ENCODE peak calls at places on chromosomes 3 and 15, in nine cellular contexts. One of them, this sample, is unnamed.

GRCh38 chr15:63523306-63523990 is 19.1 kb downstream of the USP3 start:
- DNase-seq in caudate nucleus: no peak
- DNase-seq in H9: no peak
- DNase-seq in stimulated activated CD8-positive, alpha-beta memory T cell treated with anti-CD3 and anti-CD28 coated beads, Interleukin-4, amount 100 ng/mL, for 1 hour: no peak
- DNase-seq in LoVo: no peak
- DNase-seq in T follicular helper cell: no peak
- DNase-seq in activated naive CD4-positive, alpha-beta T cell treated with anti-CD3 and anti-CD28 coated beads for 36 hours: no peak
- DNase-seq in endothelial cell: no peak
- DNase-seq in NCI-H748 treated with DMSO at 0.1 percent for 48 hours: no peak
- DNase-seq in this sample: peak

GRCh38 chr3:134352031-134352671 is 22.1 kb downstream of the AMOTL2 start:
- DNase-seq in activated naive CD4-positive, alpha-beta T cell treated with anti-CD3 and anti-CD28 coated beads for 36 hours: no peak
- DNase-seq in stimulated activated CD8-positive, alpha-beta memory T cell treated with anti-CD3 and anti-CD28 coated beads, Interleukin-4, amount 100 ng/mL, for 1 hour: no peak
- DNase-seq in LoVo: peak
- DNase-seq in caudate nucleus: no peak
- DNase-seq in H9: no peak
- DNase-seq in endothelial cell: no peak
- DNase-seq in T follicular helper cell: no peak
- DNase-seq in NCI-H748 treated with DMSO at 0.1 percent for 48 hours: no peak
- DNase-seq in this sample: peak

GRCh38 chr3:23390989-23391388 is 187.9 kb downstream of the UBE2E2 start:
- DNase-seq in NCI-H748 treated with DMSO at 0.1 percent for 48 hours: no peak
- DNase-seq in endothelial cell: no peak
- DNase-seq in caudate nucleus: no peak
- DNase-seq in stimulated activated CD8-positive, alpha-beta memory T cell treated with anti-CD3 and anti-CD28 coated beads, Interleukin-4, amount 100 ng/mL, for 1 hour: no peak
- DNase-seq in H9: no peak
- DNase-seq in LoVo: no peak
- DNase-seq in activated naive CD4-positive, alpha-beta T cell treated with anti-CD3 and anti-CD28 coated beads for 36 hours: no peak
- DNase-seq in T follicular helper cell: no peak
- DNase-seq in this sample: no peak

GRCh38 chr3:54533856-54534255 is 394.0 kb downstream of the LRTM1 start:
- DNase-seq in activated naive CD4-positive, alpha-beta T cell treated with anti-CD3 and anti-CD28 coated beads for 36 hours: no peak
- DNase-seq in LoVo: no peak
- DNase-seq in T follicular helper cell: no peak
- DNase-seq in endothelial cell: no peak
- DNase-seq in caudate nucleus: no peak
- DNase-seq in NCI-H748 treated with DMSO at 0.1 percent for 48 hours: no peak
- DNase-seq in stimulated activated CD8-positive, alpha-beta memory T cell treated with anti-CD3 and anti-CD28 coated beads, Interleukin-4, amount 100 ng/mL, for 1 hour: no peak
- DNase-seq in H9: peak
- DNase-seq in this sample: no peak

GRCh38 chr3:12046406-12046805 is 42.2 kb downstream of the SYN2 start:
- DNase-seq in activated naive CD4-positive, alpha-beta T cell treated with anti-CD3 and anti-CD28 coated beads for 36 hours: no peak
- DNase-seq in LoVo: no peak
- DNase-seq in endothelial cell: no peak
- DNase-seq in NCI-H748 treated with DMSO at 0.1 percent for 48 hours: no peak
- DNase-seq in H9: no peak
- DNase-seq in caudate nucleus: no peak
- DNase-seq in stimulated activated CD8-positive, alpha-beta memory T cell treated with anti-CD3 and anti-CD28 coated beads, Interleukin-4, amount 100 ng/mL, for 1 hour: no peak
- DNase-seq in T follicular helper cell: no peak
- DNase-seq in this sample: peak

GRCh38 chr15:46956456-46956855 is 760.8 kb upstream of the SEMA6D start:
- DNase-seq in H9: no peak
- DNase-seq in activated naive CD4-positive, alpha-beta T cell treated with anti-CD3 and anti-CD28 coated beads for 36 hours: no peak
- DNase-seq in caudate nucleus: no peak
- DNase-seq in T follicular helper cell: no peak
- DNase-seq in stimulated activated CD8-positive, alpha-beta memory T cell treated with anti-CD3 and anti-CD28 coated beads, Interleukin-4, amount 100 ng/mL, for 1 hour: no peak
- DNase-seq in endothelial cell: no peak
- DNase-seq in NCI-H748 treated with DMSO at 0.1 percent for 48 hours: no peak
- DNase-seq in LoVo: no peak
- DNase-seq in this sample: no peak

GRCh38 chr15:80618666-80619481 is 76.2 kb upstream of the ABHD17C start:
- DNase-seq in stimulated activated CD8-positive, alpha-beta memory T cell treated with anti-CD3 and anti-CD28 coated beads, Interleukin-4, amount 100 ng/mL, for 1 hour: no peak
- DNase-seq in T follicular helper cell: no peak
- DNase-seq in LoVo: no peak
- DNase-seq in NCI-H748 treated with DMSO at 0.1 percent for 48 hours: no peak
- DNase-seq in endothelial cell: no peak
- DNase-seq in caudate nucleus: no peak
- DNase-seq in H9: no peak
- DNase-seq in activated naive CD4-positive, alpha-beta T cell treated with anti-CD3 and anti-CD28 coated beads for 36 hours: no peak
- DNase-seq in this sample: no peak

GRCh38 chr15:67501177-67501835 is 19.6 kb upstream of the C15orf61 start:
- DNase-seq in caudate nucleus: no peak
- DNase-seq in H9: no peak
- DNase-seq in LoVo: no peak
- DNase-seq in NCI-H748 treated with DMSO at 0.1 percent for 48 hours: peak
- DNase-seq in endothelial cell: no peak
- DNase-seq in T follicular helper cell: no peak
- DNase-seq in stimulated activated CD8-positive, alpha-beta memory T cell treated with anti-CD3 and anti-CD28 coated beads, Interleukin-4, amount 100 ng/mL, for 1 hour: no peak
- DNase-seq in activated naive CD4-positive, alpha-beta T cell treated with anti-CD3 and anti-CD28 coated beads for 36 hours: no peak
- DNase-seq in this sample: peak

GRCh38 chr3:112376996-112377395 is 44.0 kb downstream of the CD200 start:
- DNase-seq in LoVo: peak
- DNase-seq in endothelial cell: no peak
- DNase-seq in activated naive CD4-positive, alpha-beta T cell treated with anti-CD3 and anti-CD28 coated beads for 36 hours: no peak
- DNase-seq in stimulated activated CD8-positive, alpha-beta memory T cell treated with anti-CD3 and anti-CD28 coated beads, Interleukin-4, amount 100 ng/mL, for 1 hour: no peak
- DNase-seq in caudate nucleus: no peak
- DNase-seq in H9: no peak
- DNase-seq in T follicular helper cell: no peak
- DNase-seq in NCI-H748 treated with DMSO at 0.1 percent for 48 hours: no peak
- DNase-seq in this sample: peak

GRCh38 chr15:62390793-62391543 is 225.9 kb upstream of the C2CD4B start:
- DNase-seq in T follicular helper cell: no peak
- DNase-seq in stimulated activated CD8-positive, alpha-beta memory T cell treated with anti-CD3 and anti-CD28 coated beads, Interleukin-4, amount 100 ng/mL, for 1 hour: no peak
- DNase-seq in H9: peak
- DNase-seq in caudate nucleus: no peak
- DNase-seq in activated naive CD4-positive, alpha-beta T cell treated with anti-CD3 and anti-CD28 coated beads for 36 hours: peak
- DNase-seq in LoVo: peak
- DNase-seq in NCI-H748 treated with DMSO at 0.1 percent for 48 hours: no peak
- DNase-seq in endothelial cell: peak
- DNase-seq in this sample: peak

GRCh38 chr15:33547876-33548275 is 237.1 kb downstream of the RYR3 start:
- DNase-seq in caudate nucleus: no peak
- DNase-seq in LoVo: peak
- DNase-seq in stimulated activated CD8-positive, alpha-beta memory T cell treated with anti-CD3 and anti-CD28 coated beads, Interleukin-4, amount 100 ng/mL, for 1 hour: no peak
- DNase-seq in T follicular helper cell: no peak
- DNase-seq in activated naive CD4-positive, alpha-beta T cell treated with anti-CD3 and anti-CD28 coated beads for 36 hours: peak
- DNase-seq in NCI-H748 treated with DMSO at 0.1 percent for 48 hours: no peak
- DNase-seq in endothelial cell: peak
- DNase-seq in H9: peak
- DNase-seq in this sample: peak

GRCh38 chr15:38671675-38672141 is 107.1 kb upstream of the RASGRP1 start:
- DNase-seq in endothelial cell: no peak
- DNase-seq in stimulated activated CD8-positive, alpha-beta memory T cell treated with anti-CD3 and anti-CD28 coated beads, Interleukin-4, amount 100 ng/mL, for 1 hour: no peak
- DNase-seq in NCI-H748 treated with DMSO at 0.1 percent for 48 hours: no peak
- DNase-seq in H9: no peak
- DNase-seq in T follicular helper cell: peak
- DNase-seq in activated naive CD4-positive, alpha-beta T cell treated with anti-CD3 and anti-CD28 coated beads for 36 hours: peak
- DNase-seq in LoVo: no peak
- DNase-seq in caudate nucleus: no peak
- DNase-seq in this sample: peak

GRCh38 chr3:135911106-135911505 is 54.4 kb upstream of the PPP2R3A start:
- DNase-seq in caudate nucleus: no peak
- DNase-seq in H9: no peak
- DNase-seq in stimulated activated CD8-positive, alpha-beta memory T cell treated with anti-CD3 and anti-CD28 coated beads, Interleukin-4, amount 100 ng/mL, for 1 hour: no peak
- DNase-seq in endothelial cell: no peak
- DNase-seq in activated naive CD4-positive, alpha-beta T cell treated with anti-CD3 and anti-CD28 coated beads for 36 hours: no peak
- DNase-seq in NCI-H748 treated with DMSO at 0.1 percent for 48 hours: no peak
- DNase-seq in T follicular helper cell: no peak
- DNase-seq in LoVo: no peak
- DNase-seq in this sample: no peak

GRCh38 chr15:75483106-75483505 is 31.6 kb upstream of the SIN3A start:
- DNase-seq in H9: no peak
- DNase-seq in stimulated activated CD8-positive, alpha-beta memory T cell treated with anti-CD3 and anti-CD28 coated beads, Interleukin-4, amount 100 ng/mL, for 1 hour: no peak
- DNase-seq in LoVo: no peak
- DNase-seq in activated naive CD4-positive, alpha-beta T cell treated with anti-CD3 and anti-CD28 coated beads for 36 hours: no peak
- DNase-seq in T follicular helper cell: no peak
- DNase-seq in endothelial cell: no peak
- DNase-seq in NCI-H748 treated with DMSO at 0.1 percent for 48 hours: no peak
- DNase-seq in caudate nucleus: no peak
- DNase-seq in this sample: no peak

GRCh38 chr3:196142674-196142988 is 60.7 kb upstream of the TFRC start:
- DNase-seq in endothelial cell: no peak
- DNase-seq in H9: no peak
- DNase-seq in NCI-H748 treated with DMSO at 0.1 percent for 48 hours: no peak
- DNase-seq in LoVo: no peak
- DNase-seq in activated naive CD4-positive, alpha-beta T cell treated with anti-CD3 and anti-CD28 coated beads for 36 hours: no peak
- DNase-seq in stimulated activated CD8-positive, alpha-beta memory T cell treated with anti-CD3 and anti-CD28 coated beads, Interleukin-4, amount 100 ng/mL, for 1 hour: no peak
- DNase-seq in T follicular helper cell: no peak
- DNase-seq in caudate nucleus: no peak
- DNase-seq in this sample: no peak

GRCh38 chr3:69433016-69433937 is 47.4 kb upstream of the FRMD4B start:
- DNase-seq in caudate nucleus: no peak
- DNase-seq in stimulated activated CD8-positive, alpha-beta memory T cell treated with anti-CD3 and anti-CD28 coated beads, Interleukin-4, amount 100 ng/mL, for 1 hour: no peak
- DNase-seq in activated naive CD4-positive, alpha-beta T cell treated with anti-CD3 and anti-CD28 coated beads for 36 hours: peak
- DNase-seq in H9: no peak
- DNase-seq in T follicular helper cell: no peak
- DNase-seq in endothelial cell: no peak
- DNase-seq in NCI-H748 treated with DMSO at 0.1 percent for 48 hours: no peak
- DNase-seq in LoVo: no peak
- DNase-seq in this sample: peak

GRCh38 chr3:127097009-127097350 is 96.0 kb upstream of the PRR23E start:
- DNase-seq in caudate nucleus: no peak
- DNase-seq in endothelial cell: no peak
- DNase-seq in activated naive CD4-positive, alpha-beta T cell treated with anti-CD3 and anti-CD28 coated beads for 36 hours: no peak
- DNase-seq in H9: no peak
- DNase-seq in stimulated activated CD8-positive, alpha-beta memory T cell treated with anti-CD3 and anti-CD28 coated beads, Interleukin-4, amount 100 ng/mL, for 1 hour: no peak
- DNase-seq in NCI-H748 treated with DMSO at 0.1 percent for 48 hours: no peak
- DNase-seq in LoVo: no peak
- DNase-seq in T follicular helper cell: no peak
- DNase-seq in this sample: no peak

GRCh38 chr15:75729304-75730069 is 16.8 kb upstream of the CSPG4 start:
- DNase-seq in LoVo: no peak
- DNase-seq in activated naive CD4-positive, alpha-beta T cell treated with anti-CD3 and anti-CD28 coated beads for 36 hours: no peak
- DNase-seq in NCI-H748 treated with DMSO at 0.1 percent for 48 hours: no peak
- DNase-seq in endothelial cell: no peak
- DNase-seq in T follicular helper cell: no peak
- DNase-seq in H9: no peak
- DNase-seq in stimulated activated CD8-positive, alpha-beta memory T cell treated with anti-CD3 and anti-CD28 coated beads, Interleukin-4, amount 100 ng/mL, for 1 hour: no peak
- DNase-seq in caudate nucleus: no peak
- DNase-seq in this sample: no peak

GRCh38 chr3:78112266-78112665 is 1072.4 kb downstream of the ROBO2 start:
- DNase-seq in T follicular helper cell: no peak
- DNase-seq in caudate nucleus: no peak
- DNase-seq in endothelial cell: no peak
- DNase-seq in stimulated activated CD8-positive, alpha-beta memory T cell treated with anti-CD3 and anti-CD28 coated beads, Interleukin-4, amount 100 ng/mL, for 1 hour: no peak
- DNase-seq in activated naive CD4-positive, alpha-beta T cell treated with anti-CD3 and anti-CD28 coated beads for 36 hours: no peak
- DNase-seq in LoVo: no peak
- DNase-seq in H9: no peak
- DNase-seq in NCI-H748 treated with DMSO at 0.1 percent for 48 hours: no peak
- DNase-seq in this sample: peak

GRCh38 chr3:138732465-138732864 is 102.3 kb downstream of the PIK3CB start:
- DNase-seq in H9: no peak
- DNase-seq in T follicular helper cell: no peak
- DNase-seq in caudate nucleus: no peak
- DNase-seq in NCI-H748 treated with DMSO at 0.1 percent for 48 hours: no peak
- DNase-seq in LoVo: no peak
- DNase-seq in activated naive CD4-positive, alpha-beta T cell treated with anti-CD3 and anti-CD28 coated beads for 36 hours: no peak
- DNase-seq in endothelial cell: no peak
- DNase-seq in stimulated activated CD8-positive, alpha-beta memory T cell treated with anti-CD3 and anti-CD28 coated beads, Interleukin-4, amount 100 ng/mL, for 1 hour: no peak
- DNase-seq in this sample: peak

GRCh38 chr3:160180581-160181216 is 44.5 kb upstream of the C3orf80 start:
- DNase-seq in LoVo: no peak
- DNase-seq in stimulated activated CD8-positive, alpha-beta memory T cell treated with anti-CD3 and anti-CD28 coated beads, Interleukin-4, amount 100 ng/mL, for 1 hour: no peak
- DNase-seq in NCI-H748 treated with DMSO at 0.1 percent for 48 hours: no peak
- DNase-seq in caudate nucleus: no peak
- DNase-seq in T follicular helper cell: no peak
- DNase-seq in endothelial cell: peak
- DNase-seq in H9: no peak
- DNase-seq in activated naive CD4-positive, alpha-beta T cell treated with anti-CD3 and anti-CD28 coated beads for 36 hours: no peak
- DNase-seq in this sample: peak

GRCh38 chr3:126135056-126135397 is 45.4 kb downstream of the ALDH1L1 start:
- DNase-seq in caudate nucleus: no peak
- DNase-seq in H9: peak
- DNase-seq in stimulated activated CD8-positive, alpha-beta memory T cell treated with anti-CD3 and anti-CD28 coated beads, Interleukin-4, amount 100 ng/mL, for 1 hour: no peak
- DNase-seq in activated naive CD4-positive, alpha-beta T cell treated with anti-CD3 and anti-CD28 coated beads for 36 hours: no peak
- DNase-seq in endothelial cell: no peak
- DNase-seq in NCI-H748 treated with DMSO at 0.1 percent for 48 hours: no peak
- DNase-seq in T follicular helper cell: no peak
- DNase-seq in LoVo: no peak
- DNase-seq in this sample: no peak

GRCh38 chr15:38904298-38904697 is 339.7 kb upstream of the RASGRP1 start:
- DNase-seq in H9: no peak
- DNase-seq in caudate nucleus: no peak
- DNase-seq in endothelial cell: no peak
- DNase-seq in stimulated activated CD8-positive, alpha-beta memory T cell treated with anti-CD3 and anti-CD28 coated beads, Interleukin-4, amount 100 ng/mL, for 1 hour: no peak
- DNase-seq in activated naive CD4-positive, alpha-beta T cell treated with anti-CD3 and anti-CD28 coated beads for 36 hours: no peak
- DNase-seq in LoVo: no peak
- DNase-seq in NCI-H748 treated with DMSO at 0.1 percent for 48 hours: no peak
- DNase-seq in T follicular helper cell: no peak
- DNase-seq in this sample: no peak

GRCh38 chr3:151962891-151963290 is 89.4 kb downstream of the SUCNR1 start:
- DNase-seq in H9: no peak
- DNase-seq in activated naive CD4-positive, alpha-beta T cell treated with anti-CD3 and anti-CD28 coated beads for 36 hours: no peak
- DNase-seq in LoVo: no peak
- DNase-seq in caudate nucleus: no peak
- DNase-seq in endothelial cell: no peak
- DNase-seq in NCI-H748 treated with DMSO at 0.1 percent for 48 hours: no peak
- DNase-seq in stimulated activated CD8-positive, alpha-beta memory T cell treated with anti-CD3 and anti-CD28 coated beads, Interleukin-4, amount 100 ng/mL, for 1 hour: no peak
- DNase-seq in T follicular helper cell: no peak
- DNase-seq in this sample: no peak

GRCh38 chr15:29086891-29087290 is 182.7 kb downstream of the NSMCE3 start:
- DNase-seq in endothelial cell: no peak
- DNase-seq in caudate nucleus: no peak
- DNase-seq in stimulated activated CD8-positive, alpha-beta memory T cell treated with anti-CD3 and anti-CD28 coated beads, Interleukin-4, amount 100 ng/mL, for 1 hour: no peak
- DNase-seq in T follicular helper cell: no peak
- DNase-seq in LoVo: no peak
- DNase-seq in H9: no peak
- DNase-seq in NCI-H748 treated with DMSO at 0.1 percent for 48 hours: no peak
- DNase-seq in activated naive CD4-positive, alpha-beta T cell treated with anti-CD3 and anti-CD28 coated beads for 36 hours: no peak
- DNase-seq in this sample: no peak

This sample was measured in amniotic epithelial cell.